ENCODE peak calls at places on chromosomes 7 and 10, in six cellular contexts. L is tibial artery; M is naive thymus-derived CD4-positive, alpha-beta T cell; B is body of pancreas; V is stomach; P is A673. D is an unnamed sample. For H3K9me3, the result is how much of the 10 kb centered on the place peaks cover.

GRCh38 chr10:4129866-4130455 is 345.0 kb upstream of the KLF6 start:
- DNase-seq in L (no peak), M (no peak), B (no peak), V (no peak), P (no peak), D (no peak)

GRCh38 chr10:92550924-92551323 is 23.0 kb downstream of the IDE start:
- DNase-seq in L (no peak), M (no peak), B (no peak), V (no peak), P (no peak), D (no peak)

GRCh38 chr10:43128331-43128730 is 9.9 kb upstream of the CSGALNACT2 start:
- DNase-seq in L (no peak), M (no peak), B (no peak), V (no peak), P (no peak), D (no peak)

GRCh38 chr7:139523988-139524815 is 717 bp downstream of the CLEC2L start:
- DNase-seq in L (no peak), M (no peak), B (no peak), V (no peak), P (no peak), D (no peak)

GRCh38 chr10:105138287-105138854 is 497.3 kb downstream of the SORCS3 start:
- DNase-seq in L (no peak), M (no peak), B (no peak), V (no peak), P (no peak), D (no peak)

GRCh38 chr10:49458869-49459268 is 63.0 kb upstream of the DRGX start:
- DNase-seq in L (no peak), M (no peak), B (no peak), V (no peak), P (no peak), D (no peak)

GRCh38 chr10:119724630-119725549 is 960 bp upstream of the INPP5F start:
- DNase-seq in L (no peak), M (no peak), B (no peak), V (no peak), P (no peak), D (no peak)

GRCh38 chr7:79398145-79398749 is 55.2 kb downstream of the MAGI2 start:
- DNase-seq in L (no peak), M (no peak), B (no peak), V (no peak), P (peak), D (no peak)

GRCh38 chr10:31490858-31491504 is 172.0 kb downstream of the ZEB1 start:
- DNase-seq in L (no peak), M (peak), B (no peak), V (no peak), P (peak), D (no peak)

GRCh38 chr10:130902929-130903328 is 408.6 kb downstream of the TCERG1L start:
- DNase-seq in L (no peak), M (no peak), B (no peak), V (no peak), P (no peak), D (no peak)

GRCh38 chr10:130904676-130905075 is 406.8 kb downstream of the TCERG1L start:
- DNase-seq in L (no peak), M (no peak), B (no peak), V (no peak), P (no peak), D (no peak)

GRCh38 chr10:130900441-130901160 is 410.9 kb downstream of the TCERG1L start:
- DNase-seq in L (no peak), M (no peak), B (no peak), V (no peak), P (no peak), D (no peak)

GRCh38 chr10:130901311-130902165 is 410.0 kb downstream of the TCERG1L start:
- DNase-seq in L (no peak), M (no peak), B (no peak), V (no peak), P (no peak), D (no peak)

DNA sequence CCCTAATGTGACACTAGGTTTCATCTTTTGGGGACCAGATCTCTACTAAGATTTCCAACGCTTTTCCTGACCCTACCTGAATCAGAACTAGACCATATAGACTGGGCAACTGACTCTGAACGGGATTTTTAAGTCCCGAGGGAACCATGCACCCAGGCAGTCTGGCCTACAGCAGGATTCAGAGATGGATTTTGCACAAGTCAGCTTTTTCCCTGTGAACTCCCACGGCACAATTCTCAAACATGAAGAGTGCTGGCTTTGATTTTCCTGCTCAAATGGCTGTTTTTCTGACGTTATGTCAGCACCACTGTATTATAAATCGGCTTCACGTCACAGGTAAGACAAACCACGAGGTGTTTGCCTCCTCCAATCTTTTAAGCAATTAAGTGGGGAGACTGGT is 409.1 kb downstream of the TCERG1L start:
- DNase-seq in L (no peak), M (no peak), B (no peak), V (no peak), P (no peak), D (no peak)
- H3K9me3 ChIP-seq in L (under half), M (under half), B (under half), V (under half), P (under half), D (half or more)

GRCh38 chr10:22491931-22492615 is 146.8 kb downstream of the SPAG6 start:
- DNase-seq in L (no peak), M (peak), B (no peak), V (no peak), P (no peak), D (no peak)

GRCh38 chr10:22494007-22494406 is 148.7 kb downstream of the SPAG6 start:
- DNase-seq in L (no peak), M (no peak), B (no peak), V (no peak), P (no peak), D (no peak)

GRCh38 chr10:22489467-22489866 is 144.2 kb downstream of the SPAG6 start:
- DNase-seq in L (no peak), M (no peak), B (no peak), V (no peak), P (no peak), D (no peak)

GRCh38 chr10:22489975-22490374 is 144.7 kb downstream of the SPAG6 start:
- DNase-seq in L (no peak), M (no peak), B (no peak), V (no peak), P (no peak), D (no peak)

DNA sequence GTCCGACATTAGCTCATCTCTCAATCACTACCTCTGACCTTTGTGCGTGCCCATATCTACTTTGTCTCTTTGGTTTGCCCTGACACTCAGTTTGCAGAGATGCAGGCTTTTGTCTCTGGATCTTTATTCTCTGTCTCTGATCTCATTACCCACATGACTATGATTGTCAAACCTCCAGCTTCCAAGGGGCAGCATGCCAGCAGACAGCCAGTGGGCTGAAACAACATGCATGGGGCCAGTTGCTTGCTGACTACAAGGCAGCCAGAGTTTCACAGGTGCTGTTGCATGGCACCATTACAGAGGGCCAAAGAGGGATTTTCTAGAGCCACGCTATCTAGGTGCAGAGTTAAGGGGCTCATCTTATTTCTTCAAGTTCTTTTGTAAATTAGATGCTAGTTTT is 146.2 kb downstream of the SPAG6 start:
- DNase-seq in L (no peak), M (no peak), B (no peak), V (no peak), P (no peak), D (no peak)
- H3K27ac ChIP-seq in L (no peak), M (no peak), B (no peak), V (no peak), P (no peak), D (no peak)

DNA sequence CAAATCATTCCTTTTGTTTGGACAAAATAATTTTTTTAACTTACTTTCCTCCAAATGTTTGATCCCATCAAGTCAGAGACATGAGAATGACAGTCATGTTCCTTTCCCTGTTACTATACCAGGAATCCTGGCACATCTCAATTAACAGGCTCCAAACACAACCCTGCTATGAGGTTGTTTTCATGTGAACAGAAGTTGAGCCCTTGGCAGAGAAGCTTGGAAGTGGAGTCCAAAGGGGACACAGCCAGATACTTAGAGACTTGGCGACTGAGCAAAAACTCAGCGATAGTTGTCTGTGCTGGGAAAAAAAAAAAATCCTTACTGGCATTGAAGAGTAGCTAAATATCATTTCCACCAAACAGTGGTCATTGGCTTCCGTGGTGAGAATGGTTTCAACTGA is 12.8 kb downstream of the TUBAL3 start:
- DNase-seq in L (no peak), M (no peak), B (no peak), V (no peak), P (no peak), D (no peak)
- H3K9me3 ChIP-seq in L (under half), M (under half), B (under half), V (under half), P (under half), D (under half)

GRCh38 chr7:135962802-135963201 is 14.4 kb downstream of the MTPN start:
- DNase-seq in L (no peak), M (no peak), B (no peak), V (no peak), P (no peak), D (no peak)
- H3K27ac ChIP-seq in L (no peak), M (no peak), B (no peak), V (no peak), P (no peak), D (no peak)

DNA sequence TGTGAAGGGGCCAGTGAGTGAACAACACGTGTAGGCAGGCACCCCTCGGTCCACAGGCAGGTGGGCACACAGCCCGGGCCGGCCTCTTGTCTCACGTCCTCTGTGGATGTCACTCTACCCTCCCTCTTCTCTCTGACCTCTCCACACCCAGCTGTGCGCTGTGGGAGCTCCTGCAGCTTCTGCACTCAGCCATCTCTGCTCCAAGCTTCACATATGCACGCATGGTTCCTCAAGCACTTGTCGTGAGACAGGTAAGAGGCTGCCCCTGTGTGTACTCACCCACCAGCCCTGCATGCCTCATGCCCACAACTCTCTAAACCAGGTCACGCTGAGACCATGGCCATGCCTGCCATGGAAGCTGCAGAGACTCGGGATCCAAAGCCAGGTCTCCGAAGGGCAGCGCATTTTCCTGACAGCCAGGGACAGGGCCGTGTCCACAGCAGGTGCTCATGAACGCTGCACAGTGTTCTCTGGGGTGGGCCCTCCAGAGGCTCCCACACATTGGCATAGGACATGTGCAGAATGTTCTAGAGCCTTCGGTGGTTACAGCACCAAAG is 477.5 kb downstream of the PTPRN2 start:
- DNase-seq in L (no peak), M (no peak), B (no peak), V (peak), P (no peak), D (no peak)
- H3K9me3 ChIP-seq in L (under half), M (under half), B (under half), V (under half), P (under half), D (half or more)

GRCh38 chr10:45008524-45009161 is 7.9 kb downstream of the ZNF22 start:
- DNase-seq in L (no peak), M (peak), B (no peak), V (no peak), P (peak), D (peak)

GRCh38 chr10:45003432-45004000 is 2.8 kb downstream of the ZNF22 start:
- DNase-seq in L (no peak), M (no peak), B (no peak), V (no peak), P (no peak), D (no peak)

GRCh38 chr10:45005284-45005683 is 4.6 kb downstream of the ZNF22 start:
- DNase-seq in L (no peak), M (no peak), B (no peak), V (no peak), P (no peak), D (no peak)

GRCh38 chr10:45004661-45005060 is 3.9 kb downstream of the ZNF22 start:
- DNase-seq in L (no peak), M (no peak), B (no peak), V (no peak), P (no peak), D (no peak)

GRCh38 chr10:45006631-45007030 is 5.9 kb downstream of the ZNF22 start:
- DNase-seq in L (no peak), M (no peak), B (no peak), V (no peak), P (no peak), D (no peak)
- H3K27ac ChIP-seq in L (no peak), M (no peak), B (no peak), V (no peak), P (no peak), D (no peak)

GRCh38 chr7:158491094-158491493 is 96.5 kb downstream of the PTPRN2 start:
- DNase-seq in L (no peak), M (no peak), B (no peak), V (no peak), P (no peak), D (no peak)
- H3K9me3 ChIP-seq in L (under half), M (under half), B (under half), V (under half), P (under half), D (half or more)

GRCh38 chr7:26486153-26486552 is 194.5 kb downstream of the SNX10 start:
- DNase-seq in L (no peak), M (no peak), B (no peak), V (no peak), P (no peak), D (no peak)
- H3K27ac ChIP-seq in L (no peak), M (no peak), B (no peak), V (no peak), P (no peak), D (no peak)

GRCh38 chr7:422191-422885 is 97.3 kb downstream of the PDGFA start:
- DNase-seq in L (no peak), M (no peak), B (no peak), V (no peak), P (no peak), D (no peak)
- H3K9me3 ChIP-seq in L (under half), M (under half), B (under half), V (under half), P (under half), D (under half)